ENCODE peak calls at places on chromosomes 1 and 21, in six cellular contexts. D is CD8-positive, alpha-beta T cell; I is heart right ventricle; L is Peyer's patch; P is thoracic aorta; U is suprapubic skin. S is an unnamed sample. For H3K4me1, the result is how much of the 10 kb centered on the place peaks cover.

GRCh38 chr1:147837845-147838363 is 64.7 kb upstream of the GJA8 start:
- DNase-seq in I (no peak), L (no peak), U (no peak), D (no peak), P (no peak), S (no peak)

GRCh38 chr1:202807367-202807925 is 775 bp downstream of the KDM5B start:
- DNase-seq in D (peak), U (no peak), I (peak), P (no peak), L (peak), S (peak)

GRCh38 chr1:228081578-228082259 is 789 bp upstream of the ARF1 start:
- DNase-seq in L (no peak), I (no peak), U (no peak), D (no peak), P (no peak), S (peak)

GRCh38 chr1:241717975-241718374 is 65.9 kb downstream of the WDR64 start:
- DNase-seq in U (no peak), P (no peak), L (no peak), I (no peak), D (no peak), S (no peak)

GRCh38 chr1:64470670-64471217 is 815 bp downstream of the CACHD1 start:
- DNase-seq in I (peak), D (peak), U (peak), P (no peak), L (peak), S (peak)

GRCh38 chr1:54834007-54834541 is 33.0 kb upstream of the TTC22 start:
- DNase-seq in P (no peak), D (no peak), L (no peak), U (no peak), I (no peak), S (no peak)

GRCh38 chr1:172867216-172867828 is 183.4 kb downstream of the TNFSF18 start:
- DNase-seq in L (no peak), I (no peak), D (no peak), P (no peak), U (no peak), S (no peak)

GRCh38 chr1:156537027-156537426 is 35.3 kb downstream of the IQGAP3 start:
- DNase-seq in D (no peak), P (no peak), U (no peak), L (peak), I (no peak), S (no peak)

GRCh38 chr1:154599658-154600057 is 8.3 kb downstream of the ADAR start:
- DNase-seq in D (no peak), I (no peak), P (no peak), U (no peak), L (no peak), S (no peak)

GRCh38 chr1:218659911-218660677 is 315.0 kb downstream of the TGFB2 start:
- DNase-seq in I (no peak), P (no peak), L (no peak), D (no peak), U (no peak), S (no peak)

GRCh38 chr1:92826792-92827191 is 5.0 kb upstream of the RPL5 start:
- DNase-seq in D (no peak), I (no peak), P (no peak), L (no peak), U (no peak), S (no peak)

GRCh38 chr1:174191255-174191906 is 32.1 kb downstream of the RABGAP1L start:
- DNase-seq in U (no peak), L (no peak), I (no peak), P (no peak), D (no peak), S (no peak)

GRCh38 chr1:46400398-46400797 is 6.3 kb downstream of the FAAH start:
- DNase-seq in U (no peak), D (no peak), I (no peak), P (no peak), L (peak), S (no peak)

GRCh38 chr1:7922301-7922700 is 18.3 kb downstream of the TNFRSF9 start:
- DNase-seq in P (no peak), U (peak), L (no peak), D (no peak), I (no peak), S (no peak)

GRCh38 chr1:206635983-206636354 is 633 bp downstream of the DYRK3 start:
- DNase-seq in D (no peak), U (no peak), P (no peak), L (no peak), I (no peak), S (no peak)

GRCh38 chr1:235073968-235074334 is 54.7 kb downstream of the TOMM20 start:
- DNase-seq in P (no peak), I (no peak), D (no peak), L (peak), U (no peak), S (peak)

GRCh38 chr1:231139125-231139649 is 22.7 kb upstream of the TRIM67 start:
- DNase-seq in L (no peak), P (no peak), D (no peak), I (no peak), U (no peak), S (no peak)

GRCh38 chr1:225817611-225818061 is 7.7 kb downstream of the EPHX1 start:
- DNase-seq in U (no peak), I (peak), L (peak), D (no peak), P (peak), S (peak)

DNA sequence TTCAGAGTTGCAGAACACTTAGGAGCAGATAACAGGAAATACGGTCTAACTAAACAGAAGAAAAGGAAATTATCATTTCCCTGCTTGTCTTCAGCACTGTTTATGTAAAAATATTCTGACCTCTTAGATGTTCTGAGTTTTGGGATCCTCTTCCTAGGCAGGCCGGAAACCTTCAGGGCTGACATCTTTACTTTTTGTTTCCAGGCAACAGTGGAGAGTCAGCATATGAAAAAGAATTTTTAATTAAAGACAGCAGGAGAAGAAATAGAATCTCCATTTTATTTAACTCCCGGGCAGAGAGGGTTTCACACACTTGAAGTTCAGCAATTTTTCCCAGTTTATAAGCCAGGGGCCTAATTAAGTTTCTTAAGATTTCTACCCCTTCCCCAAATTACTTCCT is 5.1 kb upstream of the RIPPLY3 start:
- DNase-seq in L (no peak), P (no peak), U (no peak), D (no peak), I (no peak), S (no peak)
- TF ChIP-seq CTCF in L (no peak), P (no peak), U (no peak), D (no peak), I (no peak), S (no peak)

GRCh38 chr21:44914176-44914874 is 6.4 kb downstream of the ITGB2 start:
- DNase-seq in D (peak), U (no peak), P (no peak), I (no peak), L (peak), S (peak)

GRCh38 chr21:44911384-44912157 is 9.1 kb downstream of the ITGB2 start:
- DNase-seq in L (peak), U (no peak), P (no peak), D (peak), I (peak), S (peak)

GRCh38 chr21:44912158-44912473 is 8.6 kb downstream of the ITGB2 start:
- DNase-seq in P (no peak), D (no peak), L (no peak), I (no peak), U (no peak), S (no peak)

GRCh38 chr21:44911066-44911383 is 9.7 kb downstream of the ITGB2 start:
- DNase-seq in U (no peak), I (no peak), D (no peak), P (no peak), L (no peak), S (no peak)

DNA sequence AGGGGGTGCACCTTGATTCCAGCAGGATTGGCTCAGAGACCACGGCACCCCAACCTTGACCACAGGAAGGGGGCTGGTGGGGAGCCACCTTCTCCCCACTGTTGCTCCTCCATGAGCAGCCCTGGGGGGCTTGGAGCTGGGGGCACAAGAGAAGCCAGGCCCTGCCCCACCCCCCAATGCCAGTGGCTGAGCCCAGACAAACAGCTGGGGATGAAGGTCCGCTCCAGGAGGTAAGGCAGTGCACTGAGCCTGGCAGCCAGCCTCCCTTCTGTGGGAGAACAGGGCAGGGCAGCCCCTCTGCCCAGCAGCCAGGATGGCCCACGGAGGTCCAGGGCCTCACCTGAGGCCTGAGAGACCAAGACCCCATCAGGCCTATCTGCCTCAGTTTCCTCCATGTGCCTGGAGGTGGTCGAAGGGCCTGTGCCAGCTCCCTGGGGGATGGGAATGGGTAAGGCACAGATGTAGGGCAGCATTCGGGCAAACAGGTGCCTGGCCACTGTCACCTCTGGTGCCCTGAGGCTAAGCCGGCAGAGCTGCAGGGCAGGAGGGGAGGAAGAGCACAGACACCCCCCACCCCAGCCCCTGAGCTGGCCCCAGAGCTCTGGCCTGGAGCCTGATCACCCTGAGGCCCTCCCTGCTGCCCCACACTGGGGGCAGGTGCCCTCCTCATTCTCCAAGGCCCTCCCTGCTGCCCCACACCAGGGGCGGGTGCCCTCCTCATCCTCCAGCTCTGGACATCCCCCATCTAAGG is 7.1 kb downstream of the ITGB2 start:
- DNase-seq in U (no peak), I (no peak), P (no peak), L (no peak), D (no peak), S (peak)
- H3K4me1 ChIP-seq in U (under half), I (under half), P (under half), L (under half), D (half or more), S (half or more)

DNA sequence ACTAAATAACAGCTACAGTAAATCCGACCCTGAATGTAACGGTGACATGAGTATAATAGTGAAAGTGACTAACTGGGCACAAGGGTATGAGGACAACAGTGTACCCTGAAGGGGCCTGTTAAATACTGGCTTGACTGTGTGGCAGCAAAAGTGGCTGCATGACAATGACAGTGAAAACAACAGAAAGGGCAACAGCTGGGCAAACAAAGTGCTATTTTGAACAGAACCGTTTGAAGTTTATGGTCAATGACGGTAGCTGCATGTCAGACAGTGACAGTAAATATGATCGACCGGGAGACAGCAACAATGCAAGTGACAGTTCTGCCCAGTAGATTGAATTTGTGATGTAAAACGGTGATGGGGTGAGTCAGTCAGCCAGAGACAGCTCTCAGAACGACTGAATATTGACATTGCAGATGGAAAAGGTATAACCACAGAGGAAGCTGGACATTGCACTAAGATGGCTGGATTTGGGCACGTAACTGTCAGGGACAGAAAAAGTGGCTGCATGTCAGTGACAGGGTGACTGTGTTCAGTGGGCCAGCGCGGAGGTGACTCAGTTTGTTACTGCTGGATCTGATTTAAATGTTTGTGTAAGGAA is 1.1 kb upstream of the ZBTB40 start:
- DNase-seq in D (no peak), I (no peak), L (no peak), U (no peak), P (no peak), S (no peak)
- H3K27ac ChIP-seq in D (no peak), I (peak), L (peak), U (no peak), P (peak), S (no peak)

GRCh38 chr1:33381979-33382378 is 48.9 kb downstream of the PHC2 start:
- DNase-seq in L (no peak), I (no peak), P (no peak), D (no peak), U (no peak), S (no peak)

GRCh38 chr1:33383974-33384767 is 46.7 kb downstream of the PHC2 start:
- DNase-seq in L (no peak), D (no peak), P (no peak), U (no peak), I (no peak), S (no peak)

GRCh38 chr1:33385251-33385650 is 45.6 kb downstream of the PHC2 start:
- DNase-seq in U (no peak), D (no peak), L (no peak), I (no peak), P (no peak), S (no peak)

GRCh38 chr1:33382651-33383415 is 48.1 kb downstream of the PHC2 start:
- DNase-seq in I (peak), U (no peak), D (no peak), P (no peak), L (no peak), S (no peak)

DNA sequence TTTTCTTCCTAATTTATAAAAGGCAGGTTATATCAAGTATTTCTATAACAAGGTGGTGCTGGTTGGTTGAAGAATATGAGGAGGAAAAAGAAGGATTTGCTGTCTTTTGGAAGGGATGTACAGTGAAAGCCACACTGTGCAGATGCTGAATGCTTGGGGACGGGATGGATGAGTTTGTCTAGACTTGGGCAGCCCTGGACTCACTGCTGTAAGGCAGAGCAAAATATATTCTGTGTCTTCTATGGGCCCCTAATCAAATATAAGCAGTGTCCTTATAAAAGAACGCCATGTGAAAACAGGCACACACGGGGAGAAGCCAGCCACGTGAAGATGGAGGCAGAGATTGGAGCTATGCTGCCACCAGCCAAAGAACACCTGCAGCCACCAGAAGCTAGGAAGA is 47.4 kb downstream of the PHC2 start:
- DNase-seq in I (no peak), P (no peak), U (no peak), D (no peak), L (no peak), S (no peak)
- TF ChIP-seq CTCF in I (no peak), P (no peak), U (no peak), D (no peak), L (no peak), S (no peak)

GRCh38 chr1:98098473-98098872 is 177.6 kb upstream of the DPYD start:
- DNase-seq in I (no peak), L (no peak), U (no peak), D (no peak), P (no peak), S (no peak)
- H3K4me1 ChIP-seq in I (under half), L (under half), U (under half), D (under half), P (under half), S (under half)

DNA sequence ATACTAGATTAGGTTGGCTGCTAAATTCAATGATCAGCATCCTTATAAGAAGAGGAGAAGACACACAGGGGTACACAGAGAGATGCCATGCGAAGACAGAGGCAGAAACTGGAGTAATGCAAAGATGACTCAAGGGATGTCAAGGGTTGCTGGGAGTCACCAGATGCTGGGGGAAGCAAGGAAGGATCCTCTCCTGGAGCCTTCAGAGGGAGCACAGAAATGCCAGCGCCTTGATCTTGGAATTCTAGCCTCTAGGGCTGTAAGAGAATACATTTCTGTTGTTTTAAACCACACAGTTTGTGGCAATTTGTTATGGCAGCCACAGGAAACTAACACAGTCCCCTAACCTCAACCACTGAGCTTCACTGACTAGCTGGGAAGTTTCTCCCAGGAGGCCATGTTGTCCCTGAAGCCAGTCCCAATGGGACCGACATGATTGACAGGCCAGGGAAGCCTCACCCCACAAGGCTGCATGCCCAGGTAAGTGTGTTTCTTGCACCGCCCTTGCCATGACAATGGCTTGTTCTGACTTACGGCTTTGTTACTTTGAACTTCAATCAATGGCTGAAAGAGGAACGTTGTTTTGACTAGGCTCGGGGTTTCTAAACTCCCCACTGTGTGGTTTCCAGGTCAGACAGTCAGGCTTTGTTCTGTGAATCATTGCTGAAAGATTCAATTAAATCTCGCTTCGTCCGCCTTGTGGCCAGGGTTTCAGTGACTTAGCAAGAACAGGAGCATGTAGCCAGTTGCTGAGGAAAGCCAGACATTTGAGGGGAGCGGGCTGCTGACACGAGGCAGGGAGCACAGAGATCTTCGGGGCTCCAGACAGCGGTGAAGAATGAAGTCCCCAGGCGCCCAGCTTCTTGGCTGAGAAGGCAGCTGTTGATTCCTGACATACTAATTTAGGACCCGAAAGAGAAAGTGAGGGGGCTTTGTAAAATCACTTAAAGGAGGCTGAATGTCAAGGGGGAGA is 62.3 kb downstream of the RUNX1 start:
- DNase-seq in P (no peak), L (peak), D (peak), U (no peak), I (no peak), S (no peak)
- H3K27ac ChIP-seq in P (no peak), L (peak), D (peak), U (no peak), I (no peak), S (peak)

DNA sequence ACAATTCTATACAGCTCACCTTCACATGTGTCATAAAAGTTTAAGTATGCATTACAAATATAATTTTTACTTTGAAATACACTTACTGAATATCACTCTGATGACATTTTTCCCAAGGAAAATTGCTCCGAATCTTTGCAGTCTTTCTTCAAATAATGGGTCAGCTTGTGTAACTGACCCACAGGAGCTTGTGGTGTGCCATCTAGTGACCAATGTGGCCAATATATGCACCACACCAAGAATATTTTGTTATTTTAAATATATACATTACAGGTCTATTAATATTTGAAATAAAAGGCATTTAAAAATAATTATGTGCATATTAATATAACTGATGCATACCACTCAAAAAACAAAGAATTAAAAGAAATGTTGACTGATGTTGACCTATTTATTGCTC is 271.4 kb downstream of the TBX15 start:
- DNase-seq in D (no peak), P (no peak), U (no peak), L (no peak), I (no peak), S (no peak)
- TF ChIP-seq CTCF in D (no peak), P (no peak), U (no peak), L (no peak), I (peak), S (no peak)

DNA sequence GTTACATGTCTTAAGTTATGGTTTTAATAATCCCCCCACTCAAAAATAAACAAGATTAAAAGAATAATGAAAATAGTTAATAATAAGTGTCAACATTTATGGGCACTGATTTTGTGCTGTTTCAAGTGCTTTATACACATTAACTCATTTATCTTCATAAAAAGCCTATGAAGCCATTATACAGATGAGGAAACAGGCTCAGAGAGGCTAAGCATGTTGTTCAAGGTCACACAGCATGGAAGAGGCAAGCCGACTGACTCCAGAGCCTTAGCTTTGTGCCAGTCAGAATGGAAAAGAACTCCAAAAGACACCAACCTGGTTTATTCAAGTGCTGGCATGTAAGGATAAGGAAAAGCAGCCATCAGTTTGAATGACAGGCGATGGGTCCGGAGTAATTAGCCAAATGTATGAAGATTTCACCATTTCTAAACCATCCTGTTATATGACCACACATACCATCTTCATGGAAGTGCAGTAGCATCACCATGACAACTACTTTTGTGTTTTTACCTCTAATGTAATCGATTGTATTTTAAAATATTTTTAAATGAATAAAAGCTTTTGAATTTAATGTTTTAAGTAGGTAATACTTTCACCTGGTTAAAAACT is 14.4 kb upstream of the ID3 start:
- DNase-seq in U (no peak), L (no peak), I (no peak), P (no peak), D (no peak), S (no peak)
- H3K4me1 ChIP-seq in U (under half), L (under half), I (under half), P (half or more), D (under half), S (under half)